ENCODE peak calls at places on chromosomes 4 and X, in nine cellular contexts. O, L, D, B, P, W, V, J and T are unnamed samples.

GRCh38 chr4:184104419-184105101 is 113.1 kb downstream of the ENPP6 start:
- DNase-seq in O (no peak), L (no peak), D (no peak), B (no peak), P (no peak), W (peak), V (no peak), J (no peak), T (no peak)

GRCh38 chrX:30626402-30626801 is 26.8 kb upstream of the GK start:
- DNase-seq in O (no peak), L (no peak), D (no peak), B (no peak), P (no peak), W (no peak), V (no peak), J (no peak), T (no peak)

GRCh38 chrX:141989134-141989533 is 85.4 kb downstream of the MAGEC1 start:
- DNase-seq in O (no peak), L (no peak), D (no peak), B (no peak), P (no peak), W (no peak), V (no peak), J (no peak), T (no peak)

GRCh38 chr4:14338206-14338605 is 664.1 kb upstream of the CPEB2 start:
- DNase-seq in O (no peak), L (no peak), D (no peak), B (no peak), P (no peak), W (no peak), V (no peak), J (no peak), T (no peak)

GRCh38 chrX:154398668-154399526 is 720 bp downstream of the RPL10 start:
- DNase-seq in O (peak), L (peak), D (peak), B (peak), P (peak), W (peak), V (peak), J (peak), T (peak)

GRCh38 chr4:23365086-23365485 is 524.8 kb downstream of the PPARGC1A start:
- DNase-seq in O (no peak), L (no peak), D (no peak), B (no peak), P (no peak), W (no peak), V (no peak), J (no peak), T (no peak)

GRCh38 chr4:93791570-93792195 is 36.9 kb upstream of the ATOH1 start:
- DNase-seq in O (peak), L (no peak), D (no peak), B (peak), P (peak), W (peak), V (peak), J (no peak), T (peak)

GRCh38 chr4:88097301-88097700 is 61.1 kb downstream of the ABCG2 start:
- DNase-seq in O (no peak), L (no peak), D (no peak), B (no peak), P (no peak), W (peak), V (no peak), J (no peak), T (no peak)

GRCh38 chr4:150501019-150501727 is 80.8 kb upstream of the MAB21L2 start:
- DNase-seq in O (no peak), L (no peak), D (no peak), B (no peak), P (peak), W (peak), V (no peak), J (no peak), T (no peak)

GRCh38 chrX:83916525-83916924 is 55.6 kb downstream of the CYLC1 start:
- DNase-seq in O (peak), L (no peak), D (no peak), B (no peak), P (peak), W (peak), V (peak), J (no peak), T (no peak)

GRCh38 chr4:16001484-16001858 is 38.5 kb upstream of the FGFBP2 start:
- DNase-seq in O (peak), L (no peak), D (no peak), B (peak), P (peak), W (peak), V (peak), J (peak), T (peak)

GRCh38 chrX:44082829-44083228 is 109.6 kb upstream of the NDP start:
- DNase-seq in O (no peak), L (no peak), D (no peak), B (no peak), P (no peak), W (no peak), V (no peak), J (no peak), T (no peak)

GRCh38 chr4:73499996-73500765 is 18.6 kb downstream of the AFM start:
- DNase-seq in O (peak), L (no peak), D (no peak), B (no peak), P (no peak), W (peak), V (no peak), J (no peak), T (no peak)

GRCh38 chr4:20254517-20255250 is 3.0 kb downstream of the SLIT2 start:
- DNase-seq in O (no peak), L (peak), D (no peak), B (no peak), P (no peak), W (peak), V (peak), J (no peak), T (peak)

GRCh38 chrX:24124227-24124799 is 25.2 kb upstream of the ZFX start:
- DNase-seq in O (no peak), L (no peak), D (no peak), B (no peak), P (no peak), W (no peak), V (no peak), J (no peak), T (no peak)

GRCh38 chr4:110231869-110232268 is 33.5 kb upstream of the ELOVL6 start:
- DNase-seq in O (no peak), L (no peak), D (no peak), B (no peak), P (peak), W (no peak), V (no peak), J (no peak), T (no peak)

GRCh38 chrX:50718791-50719190 is 95.2 kb downstream of the SHROOM4 start:
- DNase-seq in O (no peak), L (no peak), D (no peak), B (no peak), P (no peak), W (peak), V (no peak), J (no peak), T (no peak)